ENCODE peak calls at places on chromosomes 7 and 10, in seven cellular contexts. Y is stimulated activated naive CD8-positive, alpha-beta T cell treated with anti-CD3 and anti-CD28 coated beads, Interleukin-15, Interleukin-2, amounts not matched to agents 100 U/mL and 50 U/mL, for 24 hours; M is heart right ventricle; T is NCI-H2029 treated with DMSO at 0.1 percent for 48 hours; N is astrocyte of the hippocampus; R is kidney tubule cell; L is NCI-H748 treated with DMSO at 0.1 percent for 48 hours. S is an unnamed sample.

GRCh38 chr7:101164071-101164840 is 1.1 kb downstream of the VGF start:
- DNase-seq in Y (no peak), M (no peak), T (no peak), N (peak; percentile 87), R (peak; percentile 76), L (no peak), S (no peak)

GRCh38 chr7:155339474-155339873 is 41.8 kb downstream of the INSIG1 start:
- DNase-seq in Y (no peak), M (no peak), T (no peak), N (no peak), R (no peak), L (no peak), S (no peak)

GRCh38 chr7:42080831-42081230 is 156.2 kb downstream of the GLI3 start:
- DNase-seq in Y (no peak), M (no peak), T (no peak), N (no peak), R (peak; percentile 86), L (no peak), S (no peak)

GRCh38 chr7:116671681-116672595 is at the start of gene MET:
- DNase-seq in Y (peak; percentile 54), M (peak; percentile 68), T (no peak), N (peak; percentile 94), R (peak; percentile 95), L (peak; percentile 52), S (peak; percentile 42)

GRCh38 chr7:106346678-106347217 is 62.0 kb upstream of the NAMPT start:
- DNase-seq in Y (no peak), M (no peak), T (no peak), N (peak; percentile 66), R (peak; percentile 77), L (no peak), S (no peak)

GRCh38 chr7:55085511-55086412 is 66.9 kb downstream of the EGFR start:
- DNase-seq in Y (no peak), M (no peak), T (no peak), N (peak; percentile 48), R (peak; percentile 56), L (no peak), S (no peak)

GRCh38 chr10:44513592-44513991 is 128.7 kb upstream of the CXCL12 start:
- DNase-seq in Y (no peak), M (no peak), T (no peak), N (no peak), R (no peak), L (no peak), S (no peak)

GRCh38 chr10:123135415-123136141 is at the start of gene HMX3:
- DNase-seq in Y (peak; percentile 62), M (no peak), T (no peak), N (no peak), R (no peak), L (peak; percentile 19), S (no peak)

GRCh38 chr7:51022821-51023220 is 240.1 kb upstream of the GRB10 start:
- DNase-seq in Y (no peak), M (no peak), T (no peak), N (no peak), R (no peak), L (no peak), S (no peak)

GRCh38 chr7:140512317-140513000 is 33.2 kb upstream of the MKRN1 start:
- DNase-seq in Y (no peak), M (peak; percentile 52), T (peak; percentile 57), N (peak; percentile 23), R (peak; percentile 69), L (peak; percentile 79), S (no peak)

GRCh38 chr7:94348142-94348541 is 46.6 kb upstream of the COL1A2 start:
- DNase-seq in Y (no peak), M (no peak), T (no peak), N (peak; percentile 70), R (peak; percentile 53), L (no peak), S (no peak)

GRCh38 chr7:130383187-130383980 is 3.1 kb downstream of the CPA1 start:
- DNase-seq in Y (no peak), M (no peak), T (no peak), N (no peak), R (no peak), L (no peak), S (no peak)

GRCh38 chr7:2604608-2605174 is 27.1 kb upstream of the TTYH3 start:
- DNase-seq in Y (no peak), M (peak; percentile 71), T (no peak), N (no peak), R (no peak), L (no peak), S (no peak)

GRCh38 chr10:62025134-62025794 is 123.8 kb downstream of the ARID5B start:
- DNase-seq in Y (no peak), M (no peak), T (no peak), N (peak; percentile 12), R (no peak), L (no peak), S (no peak)

GRCh38 chr10:93471110-93471651 is 11.0 kb downstream of the MYOF start:
- DNase-seq in Y (no peak), M (no peak), T (no peak), N (peak; percentile 91), R (peak; percentile 96), L (no peak), S (no peak)

GRCh38 chr7:64559206-64559605 is 3.7 kb downstream of the ZNF680 start:
- DNase-seq in Y (no peak), M (no peak), T (no peak), N (peak; percentile 63), R (peak; percentile 28), L (no peak), S (no peak)

GRCh38 chr7:20783716-20784310 is 2.9 kb downstream of the SP8 start:
- DNase-seq in Y (no peak), M (peak; percentile 12), T (no peak), N (peak; percentile 67), R (peak; percentile 34), L (no peak), S (no peak)

GRCh38 chr7:116236020-116236630 is 25.8 kb downstream of the TES start:
- DNase-seq in Y (peak; percentile 49), M (no peak), T (no peak), N (peak; percentile 61), R (peak; percentile 40), L (peak; percentile 19), S (peak; percentile 8)

GRCh38 chr7:150378115-150378852 is 846 bp upstream of the ZNF775 start:
- DNase-seq in Y (peak; percentile 48), M (no peak), T (peak; percentile 45), N (peak; percentile 81), R (peak; percentile 89), L (peak; percentile 29), S (peak; percentile 18)

GRCh38 chr7:73734619-73735525 is 3.7 kb downstream of the ABHD11 start:
- DNase-seq in Y (peak; percentile 84), M (peak; percentile 68), T (peak; percentile 91), N (peak; percentile 69), R (peak; percentile 97), L (peak; percentile 72), S (peak; percentile 10)

GRCh38 chr10:43868952-43869351 is 220.3 kb upstream of the ZNF32 start:
- DNase-seq in Y (no peak), M (no peak), T (no peak), N (no peak), R (no peak), L (no peak), S (no peak)

GRCh38 chr7:78953090-78953489 is 500.4 kb downstream of the MAGI2 start:
- DNase-seq in Y (no peak), M (no peak), T (no peak), N (no peak), R (no peak), L (no peak), S (no peak)

GRCh38 chr7:151550601-151551286 is 31.0 kb upstream of the RHEB start:
- DNase-seq in Y (no peak), M (no peak), T (peak; percentile 91), N (peak; percentile 62), R (peak; percentile 95), L (no peak), S (no peak)

GRCh38 chr10:46559231-46559671 is 2.8 kb upstream of the GPRIN2 start:
- DNase-seq in Y (peak; percentile 2), M (no peak), T (no peak), N (no peak), R (no peak), L (no peak), S (no peak)

GRCh38 chr10:52314822-52315552 is 906 bp downstream of the DKK1 start:
- DNase-seq in Y (no peak), M (no peak), T (no peak), N (peak; percentile 70), R (peak; percentile 16), L (no peak), S (peak; percentile 19)

GRCh38 chr7:7738177-7738576 is 19.8 kb upstream of the RPA3 start:
- DNase-seq in Y (no peak), M (no peak), T (no peak), N (no peak), R (no peak), L (no peak), S (no peak)

GRCh38 chr7:47217086-47217485 is 364.8 kb downstream of the TNS3 start:
- DNase-seq in Y (no peak), M (no peak), T (no peak), N (no peak), R (no peak), L (no peak), S (no peak)

GRCh38 chr10:43209064-43209455 is 57.8 kb downstream of the RASGEF1A start:
- DNase-seq in Y (peak; percentile 1), M (no peak), T (no peak), N (no peak), R (no peak), L (no peak), S (no peak)

S was measured in hippocampal formation.